ENCODE peak calls at places on chromosomes 5 and 9, in six cellular contexts. H is KBM-7; O is activated CD8-positive, alpha-beta memory T cell treated with anti-CD3 and anti-CD28 coated beads, Interleukin-2, amount 10 ng/mL, durations not matched to agents 7 days and 5 days; V is H9; N is CD8-positive, alpha-beta T cell; W is RWPE1. U is an unnamed sample.
A peak's percentile ranks its signal among the peaks of the same experiment; 100 is the strongest.

GRCh38 chr5:160363122-160363521 is 7.3 kb downstream of the C1QTNF2 start:
- DNase-seq in H (no peak), O (no peak), V (no peak), N (no peak), W (no peak), U (no peak)

GRCh38 chr5:45279109-45279508 is 417.1 kb downstream of the HCN1 start:
- DNase-seq in H (no peak), O (no peak), V (no peak), N (no peak), W (no peak), U (no peak)

GRCh38 chr5:61159070-61159469 is 3.2 kb downstream of the SMIM15 start:
- DNase-seq in H (no peak), O (no peak), V (no peak), N (no peak), W (no peak), U (no peak)

GRCh38 chr5:164306662-164307061 is 801.2 kb downstream of the MAT2B start:
- DNase-seq in H (no peak), O (no peak), V (no peak), N (no peak), W (no peak), U (no peak)

GRCh38 chr9:4678679-4679267 is 596 bp upstream of the CDC37L1 start:
- DNase-seq in H (no peak), O (no peak), V (no peak), N (no peak), W (no peak), U (no peak)

GRCh38 chr9:136403915-136404800 is 4.2 kb upstream of the SNAPC4 start:
- DNase-seq in H (no peak), O (peak; percentile 76), V (no peak), N (peak; percentile 41), W (no peak), U (no peak)

GRCh38 chr5:34655354-34655991 is 655 bp upstream of the RAI14 start:
- DNase-seq in H (peak; percentile 35), O (no peak), V (peak; percentile 66), N (no peak), W (peak; percentile 30), U (peak; percentile 54)

GRCh38 chr9:109600142-109600541 is 102.0 kb upstream of the PTPN3 start:
- DNase-seq in H (peak; percentile 1), O (no peak), V (no peak), N (no peak), W (no peak), U (peak; percentile 88)

GRCh38 chr5:168590666-168591065 is 11.5 kb upstream of the PANK3 start:
- DNase-seq in H (no peak), O (no peak), V (no peak), N (no peak), W (no peak), U (no peak)

GRCh38 chr5:31993182-31993961 is 180.7 kb downstream of the GOLPH3 start:
- DNase-seq in H (no peak), O (no peak), V (no peak), N (no peak), W (no peak), U (no peak)

GRCh38 chr9:35729700-35730485 is 2.1 kb downstream of the TLN1 start:
- DNase-seq in H (peak; percentile 82), O (peak; percentile 75), V (peak; percentile 56), N (peak; percentile 21), W (peak; percentile 81), U (no peak)

GRCh38 chr5:122715095-122715494 is 59.8 kb upstream of the SNX2 start:
- DNase-seq in H (no peak), O (no peak), V (no peak), N (no peak), W (no peak), U (no peak)

GRCh38 chr5:143717400-143717799 is 94.6 kb upstream of the HMHB1 start:
- DNase-seq in H (no peak), O (no peak), V (no peak), N (no peak), W (peak; percentile 26), U (no peak)